ENCODE peak calls at places on chromosomes 5 and 9, in four cellular contexts. L is NCI-H524; Z is activated T-helper 2 cell treated with anti-CD3 and anti-CD28 coated beads, Interferon-gamma antibody, Interleukin-2, Interleukin-4, amounts not matched to agents 10 μg/mL and 5 μg/mL and 100 μg/mL, durations not matched to agents 14 hours and 24 hours and 36 hours; K is stimulated activated naive CD4-positive, alpha-beta T cell. Y is an unnamed sample.

GRCh38 chr5:84403773-84404172 is 19.1 kb upstream of the EDIL3 start:
- DNase-seq in K (no peak), Z (no peak), L (no peak), Y (no peak)

GRCh38 chr9:131833906-131834305 is 94.0 kb upstream of the RAPGEF1 start:
- DNase-seq in K (no peak), Z (no peak), L (no peak), Y (no peak)

GRCh38 chr9:136656795-136657611 is 5.7 kb upstream of the EGFL7 start:
- DNase-seq in Z (no peak), L (peak), K (no peak), Y (no peak)

GRCh38 chr5:57887851-57888621 is 405.4 kb upstream of the ACTBL2 start:
- DNase-seq in L (peak), Z (no peak), K (no peak), Y (no peak)

GRCh38 chr5:133130387-133131118 is 78.7 kb downstream of the HSPA4 start:
- DNase-seq in L (no peak), Z (no peak), K (no peak), Y (no peak)

GRCh38 chr5:155275214-155275613 is 261.7 kb downstream of the KIF4B start:
- DNase-seq in L (peak), K (no peak), Z (no peak), Y (no peak)

GRCh38 chr9:85900504-85901201 is 40.3 kb upstream of the NAA35 start:
- DNase-seq in Z (peak), L (peak), K (peak), Y (peak)

GRCh38 chr5:175700991-175701390 is 43.1 kb downstream of the HRH2 start:
- DNase-seq in K (no peak), L (no peak), Z (no peak), Y (no peak)

GRCh38 chr9:113622600-113623400 is 159.3 kb downstream of the RGS3 start:
- DNase-seq in L (no peak), K (no peak), Z (peak), Y (no peak)

GRCh38 chr5:132771559-132771998 is 5.5 kb downstream of the SEPTIN8 start:
- DNase-seq in K (no peak), Z (no peak), L (no peak), Y (no peak)

GRCh38 chr5:150763023-150763793 is 4.4 kb upstream of the DCTN4 start:
- DNase-seq in Z (no peak), K (no peak), L (peak), Y (no peak)

GRCh38 chr5:133030343-133031005 is 4.1 kb upstream of the ZCCHC10 start:
- DNase-seq in Z (no peak), L (no peak), K (no peak), Y (no peak)

GRCh38 chr9:89743216-89743575 is 138.4 kb downstream of the GADD45G start:
- DNase-seq in L (no peak), K (no peak), Z (peak), Y (no peak)

GRCh38 chr5:79974896-79975295 is 16.2 kb downstream of the MTX3 start:
- DNase-seq in K (no peak), Z (no peak), L (no peak), Y (no peak)

GRCh38 chr9:87818308-87818707 is 64.4 kb upstream of the SPATA31E1 start:
- DNase-seq in L (peak), K (no peak), Z (no peak), Y (no peak)

GRCh38 chr5:373710-374602 is 52.4 kb downstream of the AHRR start:
- DNase-seq in K (no peak), Z (peak), L (peak), Y (no peak)

GRCh38 chr9:7298123-7298522 is 501.5 kb downstream of the DMAC1 start:
- DNase-seq in L (no peak), Z (peak), K (no peak), Y (no peak)

GRCh38 chr9:125650271-125650737 is 56.7 kb downstream of the MAPKAP1 start:
- DNase-seq in K (no peak), Z (no peak), L (no peak), Y (no peak)

GRCh38 chr9:5269249-5269715 is 35.2 kb downstream of the RLN2 start:
- DNase-seq in K (no peak), Z (no peak), L (no peak), Y (no peak)

GRCh38 chr9:134942421-134943119 is 24.9 kb upstream of the FCN1 start:
- DNase-seq in L (no peak), Z (no peak), K (no peak), Y (no peak)

GRCh38 chr9:128920381-128921058 is at the start of gene PHYHD1:
- DNase-seq in K (no peak), L (peak), Z (no peak), Y (no peak)

GRCh38 chr9:129435996-129436676 is 184.8 kb downstream of the C9orf50 start:
- DNase-seq in Z (no peak), L (no peak), K (no peak), Y (no peak)

GRCh38 chr9:86034863-86035734 is 64.3 kb downstream of the GOLM1 start:
- DNase-seq in L (peak), Z (no peak), K (no peak), Y (no peak)

Y was measured in CD8-positive, alpha-beta memory T cell.